ENCODE peak calls at places on chromosomes 13 and 19, in ten cellular contexts. D is stomach, U is tibial artery, P is astrocyte of the cerebellum, Q is cardiac fibroblast, X is neural progenitor cell, G is AG10803, T is PC-3, C is HFF-Myc, R is fibroblast of villous mesenchyme. V is an unnamed sample.

GRCh38 chr13:26036383-26036782 is 15.4 kb downstream of the SHISA2 start:
- DNase-seq in D (no peak), U (no peak), P (no peak), Q (no peak), X (no peak), G (no peak), T (no peak), C (no peak), R (no peak), V (no peak)

GRCh38 chr13:30148171-30148754 is 159.1 kb downstream of the KATNAL1 start:
- DNase-seq in D (no peak), U (no peak), P (no peak), Q (no peak), X (no peak), G (no peak), T (no peak), C (no peak), R (no peak), V (no peak)

GRCh38 chr13:114147803-114148520 is 15.5 kb upstream of the RASA3 start:
- DNase-seq in D (no peak), U (no peak), P (no peak), Q (no peak), X (no peak), G (no peak), T (no peak), C (no peak), R (no peak), V (no peak)

GRCh38 chr13:29922896-29923295 is 72.5 kb upstream of the UBL3 start:
- DNase-seq in D (no peak), U (no peak), P (peak; percentile 53), Q (peak; percentile 62), X (no peak), G (peak; percentile 79), T (peak; percentile 72), C (no peak), R (peak; percentile 22), V (no peak)

GRCh38 chr13:80168089-80168850 is 172.7 kb downstream of the SPRY2 start:
- DNase-seq in D (no peak), U (no peak), P (no peak), Q (peak; percentile 33), X (no peak), G (peak; percentile 13), T (no peak), C (no peak), R (peak; percentile 66), V (peak; percentile 27)

GRCh38 chr13:104773775-104774174 is 1707.6 kb upstream of the SLC10A2 start:
- DNase-seq in D (no peak), U (no peak), P (peak; percentile 49), Q (peak; percentile 68), X (peak; percentile 81), G (peak; percentile 19), T (peak; percentile 71), C (no peak), R (peak; percentile 30), V (no peak)

GRCh38 chr13:24184265-24184841 is 23.8 kb downstream of the SPATA13 start:
- DNase-seq in D (no peak), U (no peak), P (no peak), Q (no peak), X (no peak), G (no peak), T (no peak), C (no peak), R (no peak), V (no peak)

GRCh38 chr19:31448221-31448657 is 99.0 kb upstream of the TSHZ3 start:
- DNase-seq in D (peak; percentile 26), U (peak; percentile 21), P (no peak), Q (peak; percentile 91), X (no peak), G (peak; percentile 86), T (no peak), C (peak; percentile 42), R (peak; percentile 92), V (peak; percentile 53)

GRCh38 chr13:52711277-52711676 is 28.3 kb downstream of the CNMD start:
- DNase-seq in D (no peak), U (no peak), P (no peak), Q (no peak), X (peak; percentile 66), G (no peak), T (no peak), C (peak; percentile 10), R (no peak), V (no peak)

GRCh38 chr19:53969366-53969765 is 6.6 kb downstream of the CACNG8 start:
- DNase-seq in D (no peak), U (no peak), P (no peak), Q (no peak), X (no peak), G (no peak), T (no peak), C (no peak), R (no peak), V (no peak)

GRCh38 chr13:83613524-83613923 is 268.8 kb downstream of the SLITRK1 start:
- DNase-seq in D (no peak), U (no peak), P (no peak), Q (no peak), X (no peak), G (no peak), T (no peak), C (no peak), R (no peak), V (no peak)

GRCh38 chr13:22880756-22881701 is 299.8 kb upstream of the SGCG start:
- DNase-seq in D (no peak), U (no peak), P (no peak), Q (no peak), X (no peak), G (no peak), T (no peak), C (no peak), R (no peak), V (no peak)

GRCh38 chr13:105972306-105972721 is 563.1 kb downstream of the EFNB2 start:
- DNase-seq in D (no peak), U (no peak), P (no peak), Q (no peak), X (no peak), G (no peak), T (peak; percentile 33), C (no peak), R (peak; percentile 61), V (peak; percentile 75)

GRCh38 chr19:12956446-12957388 is at the start of gene GADD45GIP1:
- DNase-seq in D (peak; percentile 79), U (peak; percentile 70), P (no peak), Q (peak; percentile 80), X (peak; percentile 89), G (peak; percentile 74), T (peak; percentile 91), C (peak; percentile 26), R (peak; percentile 79), V (peak; percentile 83)

GRCh38 chr13:112457485-112457884 is 81.3 kb downstream of the SPACA7 start:
- DNase-seq in D (no peak), U (no peak), P (no peak), Q (no peak), X (no peak), G (no peak), T (no peak), C (no peak), R (no peak), V (peak; percentile 2)

GRCh38 chr13:62432295-62432694 is 1016.6 kb upstream of the PCDH20 start:
- DNase-seq in D (no peak), U (no peak), P (no peak), Q (no peak), X (no peak), G (no peak), T (peak; percentile 36), C (no peak), R (no peak), V (no peak)

GRCh38 chr13:65336106-65336603 is 1894.0 kb downstream of the PCDH9 start:
- DNase-seq in D (no peak), U (no peak), P (no peak), Q (no peak), X (no peak), G (no peak), T (no peak), C (no peak), R (no peak), V (no peak)

GRCh38 chr19:17405250-17406038 is at the start of gene BST2:
- DNase-seq in D (peak; percentile 64), U (peak; percentile 60), P (no peak), Q (peak; percentile 77), X (peak; percentile 53), G (peak; percentile 72), T (no peak), C (no peak), R (peak; percentile 96), V (peak; percentile 53)

GRCh38 chr19:43562698-43563241 is 12.6 kb downstream of the XRCC1 start:
- DNase-seq in D (peak; percentile 65), U (peak; percentile 82), P (peak; percentile 77), Q (peak; percentile 87), X (no peak), G (peak; percentile 94), T (peak; percentile 71), C (no peak), R (peak; percentile 68), V (peak; percentile 44)

GRCh38 chr19:6030214-6030507 is 52.2 kb upstream of the RANBP3 start:
- DNase-seq in D (no peak), U (no peak), P (peak; percentile 51), Q (peak; percentile 71), X (no peak), G (peak; percentile 67), T (peak; percentile 31), C (no peak), R (peak; percentile 74), V (peak; percentile 92)

GRCh38 chr13:22789916-22790315 is 390.9 kb upstream of the SGCG start:
- DNase-seq in D (no peak), U (no peak), P (no peak), Q (no peak), X (no peak), G (no peak), T (no peak), C (no peak), R (no peak), V (no peak)

GRCh38 chr19:10848208-10848843 is at the start of gene C19orf38:
- DNase-seq in D (no peak), U (no peak), P (no peak), Q (peak; percentile 54), X (no peak), G (no peak), T (no peak), C (no peak), R (no peak), V (no peak)
- H3K4me3 ChIP-seq in D (peak within 1 kb of the TSS; percentile 23), U (no peak within 1 kb of the TSS), P (no peak within 1 kb of the TSS), Q (no peak within 1 kb of the TSS), X (no peak within 1 kb of the TSS), G (no peak within 1 kb of the TSS), T (no peak within 1 kb of the TSS), C (no peak within 1 kb of the TSS), R (no peak within 1 kb of the TSS), V (no peak within 1 kb of the TSS)

GRCh38 chr13:110302986-110303385 is 4.0 kb downstream of the COL4A1 start:
- DNase-seq in D (no peak), U (no peak), P (no peak), Q (peak; percentile 30), X (no peak), G (no peak), T (no peak), C (no peak), R (no peak), V (no peak)
- H3K4me3 ChIP-seq in D (peak overlapping the region; percentile 67), U (peak overlapping the region; percentile 79), P (no peak overlapping the region), Q (peak overlapping the region; percentile 7), X (no peak overlapping the region), G (no peak overlapping the region), T (no peak overlapping the region), C (no peak overlapping the region), R (peak overlapping the region; percentile 88), V (no peak overlapping the region)

GRCh38 chr19:57830071-57830602 is at the start of gene ZNF587B:
- DNase-seq in D (peak; percentile 51), U (peak; percentile 53), P (peak; percentile 44), Q (peak; percentile 90), X (peak; percentile 95), G (no peak), T (peak; percentile 49), C (peak; percentile 65), R (peak; percentile 73), V (peak; percentile 99)
- H3K4me3 ChIP-seq in D (peak within 1 kb of the TSS; percentile 44), U (peak within 1 kb of the TSS; percentile 55), P (peak within 1 kb of the TSS; percentile 50), Q (peak within 1 kb of the TSS; percentile 67), X (peak within 1 kb of the TSS; percentile 87), G (peak within 1 kb of the TSS; percentile 40), T (no peak within 1 kb of the TSS), C (peak within 1 kb of the TSS; percentile 51), R (peak within 1 kb of the TSS; percentile 65), V (peak within 1 kb of the TSS; percentile 81)

GRCh38 chr19:40225440-40226305 is 816 bp downstream of the CCNP start:
- DNase-seq in D (no peak), U (no peak), P (no peak), Q (peak; percentile 29), X (no peak), G (peak; percentile 43), T (no peak), C (no peak), R (peak; percentile 60), V (no peak)
- H3K4me3 ChIP-seq in D (peak overlapping the region; percentile 34), U (peak overlapping the region; percentile 39), P (peak overlapping the region; percentile 12), Q (peak overlapping the region; percentile 35), X (no peak overlapping the region), G (peak overlapping the region; percentile 47), T (peak overlapping the region; percentile 40), C (peak overlapping the region; percentile 8), R (peak overlapping the region; percentile 39), V (no peak overlapping the region)

V was measured in trophoblast cell.